ENCODE peak calls at places on chromosomes 1 and 21, in four cellular contexts. One of them, this sample, is unnamed.

GRCh38 chr1:67060811-67061218 is 6.9 kb upstream of the SLC35D1 start:
- DNase-seq in GM20000: no peak
- DNase-seq in heart left ventricle: no peak
- DNase-seq in stomach: no peak
- DNase-seq in this sample: peak; percentile 46

GRCh38 chr1:31605908-31606427 is 11.5 kb upstream of the HCRTR1 start:
- DNase-seq in GM20000: peak; percentile 90
- DNase-seq in heart left ventricle: no peak
- DNase-seq in stomach: peak; percentile 16
- DNase-seq in this sample: no peak

GRCh38 chr1:7379445-7379971 is 391.6 kb upstream of the VAMP3 start:
- DNase-seq in GM20000: no peak
- DNase-seq in heart left ventricle: no peak
- DNase-seq in stomach: peak; percentile 19
- DNase-seq in this sample: no peak

GRCh38 chr1:101713760-101714159 is 283.0 kb downstream of the OLFM3 start:
- DNase-seq in GM20000: no peak
- DNase-seq in heart left ventricle: no peak
- DNase-seq in stomach: no peak
- DNase-seq in this sample: no peak

GRCh38 chr1:111988377-111988742 is 1.1 kb downstream of the KCND3 start:
- DNase-seq in GM20000: no peak
- DNase-seq in heart left ventricle: no peak
- DNase-seq in stomach: no peak
- DNase-seq in this sample: no peak

GRCh38 chr1:228799929-228800328 is 64.7 kb downstream of the RHOU start:
- DNase-seq in GM20000: no peak
- DNase-seq in heart left ventricle: no peak
- DNase-seq in stomach: no peak
- DNase-seq in this sample: no peak

GRCh38 chr1:232968965-232969364 is 18.6 kb downstream of the NTPCR start:
- DNase-seq in GM20000: no peak
- DNase-seq in heart left ventricle: no peak
- DNase-seq in stomach: peak; percentile 58
- DNase-seq in this sample: no peak

GRCh38 chr21:39630827-39631226 is 18.1 kb downstream of the B3GALT5 start:
- DNase-seq in GM20000: no peak
- DNase-seq in heart left ventricle: no peak
- DNase-seq in stomach: no peak
- DNase-seq in this sample: no peak

GRCh38 chr1:89552481-89553194 is 28.0 kb downstream of the LRRC8B start:
- DNase-seq in GM20000: peak; percentile 26
- DNase-seq in heart left ventricle: no peak
- DNase-seq in stomach: no peak
- DNase-seq in this sample: peak; percentile 40

GRCh38 chr1:23122023-23122738 is 46.5 kb downstream of the LUZP1 start:
- DNase-seq in GM20000: no peak
- DNase-seq in heart left ventricle: no peak
- DNase-seq in stomach: no peak
- DNase-seq in this sample: no peak

GRCh38 chr1:34460193-34460592 is 283.5 kb downstream of the C1orf94 start:
- DNase-seq in GM20000: peak; percentile 62
- DNase-seq in heart left ventricle: no peak
- DNase-seq in stomach: peak; percentile 33
- DNase-seq in this sample: peak; percentile 67

GRCh38 chr21:34695434-34695833 is 26.6 kb downstream of the CLIC6 start:
- DNase-seq in GM20000: peak; percentile 75
- DNase-seq in heart left ventricle: no peak
- DNase-seq in stomach: no peak
- DNase-seq in this sample: no peak

GRCh38 chr1:37265786-37266667 is 208.4 kb upstream of the ZC3H12A start:
- DNase-seq in GM20000: no peak
- DNase-seq in heart left ventricle: no peak
- DNase-seq in stomach: no peak
- DNase-seq in this sample: no peak

GRCh38 chr21:35203093-35204021 is 154.3 kb upstream of the RUNX1 start:
- DNase-seq in GM20000: no peak
- DNase-seq in heart left ventricle: no peak
- DNase-seq in stomach: no peak
- DNase-seq in this sample: no peak

GRCh38 chr1:232435746-232436145 is 194.2 kb downstream of the SIPA1L2 start:
- DNase-seq in GM20000: no peak
- DNase-seq in heart left ventricle: no peak
- DNase-seq in stomach: no peak
- DNase-seq in this sample: no peak

GRCh38 chr1:110864260-110864659 is 8.7 kb upstream of the CD53 start:
- DNase-seq in GM20000: no peak
- DNase-seq in heart left ventricle: no peak
- DNase-seq in stomach: no peak
- DNase-seq in this sample: no peak

GRCh38 chr1:30588311-30589073 is 134.9 kb downstream of the MATN1 start:
- DNase-seq in GM20000: no peak
- DNase-seq in heart left ventricle: no peak
- DNase-seq in stomach: no peak
- DNase-seq in this sample: no peak

GRCh38 chr1:112524251-112524650 is 15.5 kb downstream of the WNT2B start:
- DNase-seq in GM20000: no peak
- DNase-seq in heart left ventricle: no peak
- DNase-seq in stomach: no peak
- DNase-seq in this sample: no peak

GRCh38 chr1:167121375-167122120 is 27.7 kb downstream of the STYXL2 start:
- DNase-seq in GM20000: no peak
- DNase-seq in heart left ventricle: peak; percentile 66
- DNase-seq in stomach: peak; percentile 83
- DNase-seq in this sample: peak; percentile 84

GRCh38 chr1:155072531-155073289 is 5.9 kb upstream of the EFNA3 start:
- DNase-seq in GM20000: no peak
- DNase-seq in heart left ventricle: no peak
- DNase-seq in stomach: no peak
- DNase-seq in this sample: no peak

GRCh38 chr1:6794164-6794563 is 8.9 kb downstream of the CAMTA1 start:
- DNase-seq in GM20000: peak; percentile 29
- DNase-seq in heart left ventricle: no peak
- DNase-seq in stomach: no peak
- DNase-seq in this sample: peak; percentile 21

GRCh38 chr21:37522641-37523295 is 156.2 kb downstream of the DYRK1A start:
- DNase-seq in GM20000: no peak
- DNase-seq in heart left ventricle: no peak
- DNase-seq in stomach: no peak
- DNase-seq in this sample: no peak

GRCh38 chr1:150979007-150979722 is 2.9 kb upstream of the ANXA9 start:
- DNase-seq in GM20000: peak; percentile 92
- DNase-seq in heart left ventricle: peak; percentile 87
- DNase-seq in stomach: peak; percentile 93
- DNase-seq in this sample: peak; percentile 93

GRCh38 chr1:150976401-150976821 is 1.8 kb upstream of the CERS2 start:
- DNase-seq in GM20000: no peak
- DNase-seq in heart left ventricle: no peak
- DNase-seq in stomach: no peak
- DNase-seq in this sample: no peak

GRCh38 chr1:150979723-150980056 is 2.4 kb upstream of the ANXA9 start:
- DNase-seq in GM20000: no peak
- DNase-seq in heart left ventricle: no peak
- DNase-seq in stomach: no peak
- DNase-seq in this sample: no peak

GRCh38 chr1:150974580-150975478 is at the start of gene CERS2:
- DNase-seq in GM20000: peak; percentile 92
- DNase-seq in heart left ventricle: peak; percentile 92
- DNase-seq in stomach: peak; percentile 87
- DNase-seq in this sample: peak; percentile 88

GRCh38 chr1:150976879-150977694 is 2.5 kb upstream of the CERS2 start:
- DNase-seq in GM20000: no peak
- DNase-seq in heart left ventricle: peak; percentile 92
- DNase-seq in stomach: peak; percentile 89
- DNase-seq in this sample: peak; percentile 95
- TF ChIP-seq CTCF in GM20000: no peak
- TF ChIP-seq CTCF in heart left ventricle: no peak
- TF ChIP-seq CTCF in stomach: no peak
- TF ChIP-seq CTCF in this sample: no peak

DNA sequence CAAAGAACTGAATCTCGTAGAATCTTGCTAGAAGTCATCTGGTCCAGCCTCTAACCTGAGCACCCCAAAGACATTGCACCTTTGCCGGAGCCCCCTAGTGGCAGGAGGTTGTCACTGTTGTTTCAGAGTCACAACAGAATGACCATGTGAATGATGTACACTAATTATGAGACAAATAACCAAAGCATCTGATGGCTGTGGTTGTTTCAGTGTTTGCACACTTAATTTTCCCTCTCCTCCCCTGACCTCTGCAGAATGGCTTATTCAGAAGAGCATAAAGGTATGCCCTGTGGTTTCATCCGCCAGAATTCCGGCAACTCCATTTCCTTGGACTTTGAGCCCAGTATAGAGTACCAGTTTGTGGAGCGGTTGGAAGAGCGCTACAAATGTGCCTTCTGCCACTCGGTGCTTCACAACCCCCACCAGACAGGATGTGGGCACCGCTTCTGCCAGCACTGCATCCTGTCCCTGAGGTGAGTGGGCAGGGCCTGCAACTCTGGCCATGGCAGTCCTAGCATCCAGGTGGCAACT is 26.4 kb downstream of the TRAF5 start:
- DNase-seq in GM20000: peak; percentile 62
- DNase-seq in heart left ventricle: no peak
- DNase-seq in stomach: peak; percentile 72
- DNase-seq in this sample: peak; percentile 77
- TF ChIP-seq CTCF in GM20000: peak; percentile 64
- TF ChIP-seq CTCF in heart left ventricle: peak; percentile 55
- TF ChIP-seq CTCF in stomach: peak; percentile 51
- TF ChIP-seq CTCF in this sample: peak; percentile 92

DNA sequence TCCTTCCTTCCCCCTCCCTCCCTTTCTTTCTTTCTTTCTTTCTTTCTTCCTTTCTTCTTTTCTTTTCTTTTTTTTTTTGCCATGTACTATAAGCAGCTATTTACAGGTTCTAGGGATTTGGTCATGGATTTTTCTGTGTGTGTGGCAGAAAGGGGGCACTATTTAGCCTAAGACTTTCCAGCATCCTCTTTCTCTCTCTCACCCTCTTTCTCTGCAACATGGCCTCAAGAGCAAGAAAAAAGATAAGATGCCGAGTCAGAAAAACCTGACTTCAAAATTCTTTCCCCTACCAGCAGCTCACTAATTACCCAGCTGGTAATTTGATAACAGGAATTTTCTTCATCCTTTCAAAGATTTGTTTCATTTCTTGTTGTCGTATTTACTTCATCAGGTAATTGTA is 458.3 kb upstream of the ADAMTS5 start:
- DNase-seq in GM20000: no peak
- DNase-seq in heart left ventricle: no peak
- DNase-seq in stomach: no peak
- DNase-seq in this sample: no peak
- TF ChIP-seq CTCF in GM20000: no peak
- TF ChIP-seq CTCF in heart left ventricle: no peak
- TF ChIP-seq CTCF in stomach: no peak
- TF ChIP-seq CTCF in this sample: no peak

DNA sequence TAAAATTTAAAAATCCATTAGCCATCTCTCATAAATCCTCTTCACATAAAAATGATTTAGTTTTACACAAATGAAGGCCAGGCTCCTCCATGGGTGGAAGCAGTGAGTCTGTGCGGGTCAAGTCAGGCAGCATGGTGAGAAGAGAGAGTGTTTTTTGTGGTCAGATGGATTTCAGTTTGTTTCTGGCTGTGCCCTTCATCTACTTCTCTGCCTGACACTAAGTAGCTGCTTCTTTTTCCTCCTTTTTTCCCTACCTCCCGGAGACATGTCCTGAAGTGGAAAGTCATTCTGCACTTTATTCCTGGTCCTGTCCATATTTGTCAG is 10.3 kb downstream of the PLA2G4A start:
- DNase-seq in GM20000: no peak
- DNase-seq in heart left ventricle: no peak
- DNase-seq in stomach: no peak
- DNase-seq in this sample: no peak
- TF ChIP-seq CTCF in GM20000: no peak
- TF ChIP-seq CTCF in heart left ventricle: no peak
- TF ChIP-seq CTCF in stomach: no peak
- TF ChIP-seq CTCF in this sample: no peak